ENCODE peak calls at places on chromosomes 7 and 10, in nine cellular contexts. One of them, this sample, is unnamed.

GRCh38 chr10:103125323-103126267 is 67.5 kb downstream of the NT5C2 start:
- DNase-seq in fibroblast of mammary gland: no peak
- DNase-seq in heart left ventricle: no peak
- DNase-seq in right lobe of liver: no peak
- DNase-seq in astrocyte of the cerebellum: no peak
- DNase-seq in brain microvascular endothelial cell: peak
- DNase-seq in keratinocyte: no peak
- DNase-seq in fibroblast of the aortic adventitia: peak
- DNase-seq in fibroblast of lung: no peak
- DNase-seq in this sample: peak

GRCh38 chr10:17673517-17674051 is 29.6 kb downstream of the STAM start:
- DNase-seq in fibroblast of mammary gland: peak
- DNase-seq in heart left ventricle: no peak
- DNase-seq in right lobe of liver: no peak
- DNase-seq in astrocyte of the cerebellum: peak
- DNase-seq in brain microvascular endothelial cell: peak
- DNase-seq in keratinocyte: peak
- DNase-seq in fibroblast of the aortic adventitia: peak
- DNase-seq in fibroblast of lung: peak
- DNase-seq in this sample: peak

GRCh38 chr7:39453743-39454355 is 112.4 kb upstream of the YAE1 start:
- DNase-seq in fibroblast of mammary gland: peak
- DNase-seq in heart left ventricle: no peak
- DNase-seq in right lobe of liver: no peak
- DNase-seq in astrocyte of the cerebellum: peak
- DNase-seq in brain microvascular endothelial cell: peak
- DNase-seq in keratinocyte: peak
- DNase-seq in fibroblast of the aortic adventitia: peak
- DNase-seq in fibroblast of lung: peak
- DNase-seq in this sample: peak

GRCh38 chr7:18566829-18567228 is 71.3 kb downstream of the HDAC9 start:
- DNase-seq in fibroblast of mammary gland: no peak
- DNase-seq in heart left ventricle: no peak
- DNase-seq in right lobe of liver: no peak
- DNase-seq in astrocyte of the cerebellum: no peak
- DNase-seq in brain microvascular endothelial cell: no peak
- DNase-seq in keratinocyte: no peak
- DNase-seq in fibroblast of the aortic adventitia: no peak
- DNase-seq in fibroblast of lung: no peak
- DNase-seq in this sample: no peak

GRCh38 chr10:116211682-116212081 is 61.3 kb downstream of the GFRA1 start:
- DNase-seq in fibroblast of mammary gland: peak
- DNase-seq in heart left ventricle: no peak
- DNase-seq in right lobe of liver: no peak
- DNase-seq in astrocyte of the cerebellum: peak
- DNase-seq in brain microvascular endothelial cell: peak
- DNase-seq in keratinocyte: no peak
- DNase-seq in fibroblast of the aortic adventitia: no peak
- DNase-seq in fibroblast of lung: peak
- DNase-seq in this sample: peak

GRCh38 chr10:78761241-78761825 is 307.4 kb upstream of the ZMIZ1 start:
- DNase-seq in fibroblast of mammary gland: no peak
- DNase-seq in heart left ventricle: peak
- DNase-seq in right lobe of liver: no peak
- DNase-seq in astrocyte of the cerebellum: no peak
- DNase-seq in brain microvascular endothelial cell: no peak
- DNase-seq in keratinocyte: no peak
- DNase-seq in fibroblast of the aortic adventitia: no peak
- DNase-seq in fibroblast of lung: no peak
- DNase-seq in this sample: no peak

GRCh38 chr10:47449102-47449978 is 34.6 kb downstream of the ANXA8 start:
- DNase-seq in fibroblast of mammary gland: no peak
- DNase-seq in heart left ventricle: peak
- DNase-seq in right lobe of liver: no peak
- DNase-seq in astrocyte of the cerebellum: no peak
- DNase-seq in brain microvascular endothelial cell: no peak
- DNase-seq in keratinocyte: no peak
- DNase-seq in fibroblast of the aortic adventitia: no peak
- DNase-seq in fibroblast of lung: no peak
- DNase-seq in this sample: no peak

GRCh38 chr7:64876792-64877713 is 26.0 kb upstream of the ZNF273 start:
- DNase-seq in fibroblast of mammary gland: peak
- DNase-seq in heart left ventricle: peak
- DNase-seq in right lobe of liver: peak
- DNase-seq in astrocyte of the cerebellum: no peak
- DNase-seq in brain microvascular endothelial cell: peak
- DNase-seq in keratinocyte: no peak
- DNase-seq in fibroblast of the aortic adventitia: no peak
- DNase-seq in fibroblast of lung: no peak
- DNase-seq in this sample: no peak

GRCh38 chr7:6395898-6396582 is 51.7 kb downstream of the DAGLB start:
- DNase-seq in fibroblast of mammary gland: peak
- DNase-seq in heart left ventricle: no peak
- DNase-seq in right lobe of liver: no peak
- DNase-seq in astrocyte of the cerebellum: no peak
- DNase-seq in brain microvascular endothelial cell: no peak
- DNase-seq in keratinocyte: no peak
- DNase-seq in fibroblast of the aortic adventitia: no peak
- DNase-seq in fibroblast of lung: no peak
- DNase-seq in this sample: no peak

GRCh38 chr10:97138174-97138573 is 47.6 kb downstream of the SLIT1 start:
- DNase-seq in fibroblast of mammary gland: no peak
- DNase-seq in heart left ventricle: no peak
- DNase-seq in right lobe of liver: peak
- DNase-seq in astrocyte of the cerebellum: no peak
- DNase-seq in brain microvascular endothelial cell: no peak
- DNase-seq in keratinocyte: no peak
- DNase-seq in fibroblast of the aortic adventitia: no peak
- DNase-seq in fibroblast of lung: no peak
- DNase-seq in this sample: no peak

GRCh38 chr7:14436878-14437277 is 447.4 kb upstream of the ETV1 start:
- DNase-seq in fibroblast of mammary gland: no peak
- DNase-seq in heart left ventricle: no peak
- DNase-seq in right lobe of liver: no peak
- DNase-seq in astrocyte of the cerebellum: no peak
- DNase-seq in brain microvascular endothelial cell: no peak
- DNase-seq in keratinocyte: no peak
- DNase-seq in fibroblast of the aortic adventitia: no peak
- DNase-seq in fibroblast of lung: no peak
- DNase-seq in this sample: no peak

GRCh38 chr7:93044147-93044810 is 73.5 kb downstream of the SAMD9 start:
- DNase-seq in fibroblast of mammary gland: peak
- DNase-seq in heart left ventricle: no peak
- DNase-seq in right lobe of liver: no peak
- DNase-seq in astrocyte of the cerebellum: peak
- DNase-seq in brain microvascular endothelial cell: peak
- DNase-seq in keratinocyte: peak
- DNase-seq in fibroblast of the aortic adventitia: peak
- DNase-seq in fibroblast of lung: peak
- DNase-seq in this sample: peak

GRCh38 chr7:31122649-31123058 is 70.5 kb downstream of the ADCYAP1R1 start:
- DNase-seq in fibroblast of mammary gland: peak
- DNase-seq in heart left ventricle: no peak
- DNase-seq in right lobe of liver: peak
- DNase-seq in astrocyte of the cerebellum: peak
- DNase-seq in brain microvascular endothelial cell: peak
- DNase-seq in keratinocyte: peak
- DNase-seq in fibroblast of the aortic adventitia: peak
- DNase-seq in fibroblast of lung: peak
- DNase-seq in this sample: peak

GRCh38 chr7:117019786-117020604 is 66.7 kb downstream of the ST7 start:
- DNase-seq in fibroblast of mammary gland: peak
- DNase-seq in heart left ventricle: peak
- DNase-seq in right lobe of liver: peak
- DNase-seq in astrocyte of the cerebellum: peak
- DNase-seq in brain microvascular endothelial cell: peak
- DNase-seq in keratinocyte: no peak
- DNase-seq in fibroblast of the aortic adventitia: peak
- DNase-seq in fibroblast of lung: peak
- DNase-seq in this sample: peak

GRCh38 chr7:76232698-76233097 is 31.0 kb downstream of the SRRM3 start:
- DNase-seq in fibroblast of mammary gland: no peak
- DNase-seq in heart left ventricle: no peak
- DNase-seq in right lobe of liver: no peak
- DNase-seq in astrocyte of the cerebellum: no peak
- DNase-seq in brain microvascular endothelial cell: no peak
- DNase-seq in keratinocyte: no peak
- DNase-seq in fibroblast of the aortic adventitia: no peak
- DNase-seq in fibroblast of lung: no peak
- DNase-seq in this sample: no peak

GRCh38 chr7:76231583-76231982 is 29.9 kb downstream of the SRRM3 start:
- DNase-seq in fibroblast of mammary gland: peak
- DNase-seq in heart left ventricle: no peak
- DNase-seq in right lobe of liver: no peak
- DNase-seq in astrocyte of the cerebellum: no peak
- DNase-seq in brain microvascular endothelial cell: no peak
- DNase-seq in keratinocyte: no peak
- DNase-seq in fibroblast of the aortic adventitia: no peak
- DNase-seq in fibroblast of lung: no peak
- DNase-seq in this sample: no peak

GRCh38 chr7:76231071-76231470 is 29.4 kb downstream of the SRRM3 start:
- DNase-seq in fibroblast of mammary gland: no peak
- DNase-seq in heart left ventricle: no peak
- DNase-seq in right lobe of liver: no peak
- DNase-seq in astrocyte of the cerebellum: no peak
- DNase-seq in brain microvascular endothelial cell: no peak
- DNase-seq in keratinocyte: no peak
- DNase-seq in fibroblast of the aortic adventitia: no peak
- DNase-seq in fibroblast of lung: no peak
- DNase-seq in this sample: no peak

GRCh38 chr7:76233538-76234281 is 32.0 kb downstream of the SRRM3 start:
- DNase-seq in fibroblast of mammary gland: no peak
- DNase-seq in heart left ventricle: no peak
- DNase-seq in right lobe of liver: no peak
- DNase-seq in astrocyte of the cerebellum: no peak
- DNase-seq in brain microvascular endothelial cell: no peak
- DNase-seq in keratinocyte: no peak
- DNase-seq in fibroblast of the aortic adventitia: peak
- DNase-seq in fibroblast of lung: no peak
- DNase-seq in this sample: no peak

DNA sequence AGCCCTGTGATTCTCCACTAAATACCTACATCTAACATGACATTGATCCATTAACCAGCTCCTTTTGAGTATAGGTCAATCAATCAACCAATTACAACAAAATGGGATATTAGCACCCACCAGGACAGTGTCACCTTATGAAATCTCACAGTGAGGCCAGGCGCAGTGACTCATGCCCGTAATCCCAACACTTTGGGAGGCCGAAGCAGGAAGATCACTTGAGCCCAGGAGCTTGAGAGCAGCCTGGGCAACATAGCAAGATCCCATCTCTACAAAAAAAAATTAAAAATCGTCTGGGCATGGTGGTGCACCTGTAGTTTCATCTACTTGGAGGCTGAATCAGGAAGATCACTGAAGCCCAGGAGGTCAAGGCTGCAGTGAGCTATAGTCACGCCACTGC is 28.5 kb downstream of the SRRM3 start:
- DNase-seq in fibroblast of mammary gland: no peak
- DNase-seq in heart left ventricle: no peak
- DNase-seq in right lobe of liver: no peak
- DNase-seq in astrocyte of the cerebellum: no peak
- DNase-seq in brain microvascular endothelial cell: no peak
- DNase-seq in keratinocyte: no peak
- DNase-seq in fibroblast of the aortic adventitia: no peak
- DNase-seq in fibroblast of lung: no peak
- DNase-seq in this sample: no peak
- TF ChIP-seq CTCF in fibroblast of mammary gland: no peak
- TF ChIP-seq CTCF in heart left ventricle: no peak
- TF ChIP-seq CTCF in right lobe of liver: no peak
- TF ChIP-seq CTCF in astrocyte of the cerebellum: no peak
- TF ChIP-seq CTCF in brain microvascular endothelial cell: no peak
- TF ChIP-seq CTCF in keratinocyte: no peak
- TF ChIP-seq CTCF in fibroblast of the aortic adventitia: no peak
- TF ChIP-seq CTCF in fibroblast of lung: no peak
- TF ChIP-seq CTCF in this sample: no peak

GRCh38 chr7:85070967-85071628 is 115.8 kb downstream of the SEMA3D start:
- DNase-seq in fibroblast of mammary gland: peak
- DNase-seq in heart left ventricle: no peak
- DNase-seq in right lobe of liver: no peak
- DNase-seq in astrocyte of the cerebellum: no peak
- DNase-seq in brain microvascular endothelial cell: peak
- DNase-seq in keratinocyte: peak
- DNase-seq in fibroblast of the aortic adventitia: no peak
- DNase-seq in fibroblast of lung: peak
- DNase-seq in this sample: peak
- H3K4me3 ChIP-seq in fibroblast of mammary gland: no peak
- H3K4me3 ChIP-seq in heart left ventricle: no peak
- H3K4me3 ChIP-seq in right lobe of liver: no peak
- H3K4me3 ChIP-seq in astrocyte of the cerebellum: no peak
- H3K4me3 ChIP-seq in brain microvascular endothelial cell: no peak
- H3K4me3 ChIP-seq in keratinocyte: no peak
- H3K4me3 ChIP-seq in fibroblast of the aortic adventitia: no peak
- H3K4me3 ChIP-seq in fibroblast of lung: no peak
- H3K4me3 ChIP-seq in this sample: no peak

GRCh38 chr10:24046060-24046459 is 162.9 kb upstream of the KIAA1217 start:
- DNase-seq in fibroblast of mammary gland: no peak
- DNase-seq in heart left ventricle: no peak
- DNase-seq in right lobe of liver: no peak
- DNase-seq in astrocyte of the cerebellum: no peak
- DNase-seq in brain microvascular endothelial cell: no peak
- DNase-seq in keratinocyte: no peak
- DNase-seq in fibroblast of the aortic adventitia: no peak
- DNase-seq in fibroblast of lung: no peak
- DNase-seq in this sample: no peak

GRCh38 chr10:24042884-24043283 is 166.1 kb upstream of the KIAA1217 start:
- DNase-seq in fibroblast of mammary gland: no peak
- DNase-seq in heart left ventricle: no peak
- DNase-seq in right lobe of liver: no peak
- DNase-seq in astrocyte of the cerebellum: no peak
- DNase-seq in brain microvascular endothelial cell: no peak
- DNase-seq in keratinocyte: no peak
- DNase-seq in fibroblast of the aortic adventitia: no peak
- DNase-seq in fibroblast of lung: no peak
- DNase-seq in this sample: no peak

DNA sequence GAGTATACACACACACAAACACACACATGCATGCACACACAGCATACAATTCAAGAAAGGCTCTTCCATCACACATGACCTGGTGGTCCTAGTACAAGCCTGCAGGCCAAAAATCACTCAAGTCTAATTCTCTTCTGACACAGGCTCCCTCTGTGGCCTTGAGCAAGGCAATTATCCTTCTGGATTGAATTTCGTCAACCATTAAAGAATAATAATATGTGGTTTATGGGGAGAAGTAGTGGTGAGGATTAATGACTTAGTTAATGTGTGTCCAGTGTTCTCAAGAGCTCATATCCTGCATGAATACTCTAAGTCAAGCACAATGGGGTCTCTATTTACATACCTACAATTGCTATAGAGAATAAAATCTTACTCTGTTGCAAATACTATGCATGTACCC is 161.7 kb upstream of the KIAA1217 start:
- DNase-seq in fibroblast of mammary gland: no peak
- DNase-seq in heart left ventricle: no peak
- DNase-seq in right lobe of liver: no peak
- DNase-seq in astrocyte of the cerebellum: no peak
- DNase-seq in brain microvascular endothelial cell: no peak
- DNase-seq in keratinocyte: no peak
- DNase-seq in fibroblast of the aortic adventitia: no peak
- DNase-seq in fibroblast of lung: no peak
- DNase-seq in this sample: no peak
- TF ChIP-seq CTCF in fibroblast of mammary gland: no peak
- TF ChIP-seq CTCF in heart left ventricle: no peak
- TF ChIP-seq CTCF in right lobe of liver: no peak
- TF ChIP-seq CTCF in astrocyte of the cerebellum: no peak
- TF ChIP-seq CTCF in brain microvascular endothelial cell: no peak
- TF ChIP-seq CTCF in keratinocyte: no peak
- TF ChIP-seq CTCF in fibroblast of the aortic adventitia: no peak
- TF ChIP-seq CTCF in fibroblast of lung: no peak
- TF ChIP-seq CTCF in this sample: no peak

GRCh38 chr7:122137291-122138077 is 6.6 kb downstream of the AASS start:
- DNase-seq in fibroblast of mammary gland: peak
- DNase-seq in heart left ventricle: no peak
- DNase-seq in right lobe of liver: no peak
- DNase-seq in astrocyte of the cerebellum: no peak
- DNase-seq in brain microvascular endothelial cell: peak
- DNase-seq in keratinocyte: no peak
- DNase-seq in fibroblast of the aortic adventitia: peak
- DNase-seq in fibroblast of lung: peak
- DNase-seq in this sample: peak
- H3K4me3 ChIP-seq in fibroblast of mammary gland: peak
- H3K4me3 ChIP-seq in heart left ventricle: peak
- H3K4me3 ChIP-seq in right lobe of liver: peak
- H3K4me3 ChIP-seq in astrocyte of the cerebellum: peak
- H3K4me3 ChIP-seq in brain microvascular endothelial cell: peak
- H3K4me3 ChIP-seq in keratinocyte: peak
- H3K4me3 ChIP-seq in fibroblast of the aortic adventitia: peak
- H3K4me3 ChIP-seq in fibroblast of lung: peak
- H3K4me3 ChIP-seq in this sample: peak